ENCODE peak calls at places on chromosomes 5 and 9, in six cellular contexts. E is EL, I is GM20000, T is HEK293T, P is left lobe of liver, R is dermis blood vessel endothelial cell. S is an unnamed sample.

GRCh38 chr9:125495137-125496119 is 211.6 kb downstream of the MAPKAP1 start:
- DNase-seq in E (peak), T (no peak), P (no peak), I (peak), R (no peak), S (peak)

GRCh38 chr5:157857821-157858526 is 971 bp downstream of the CLINT1 start:
- DNase-seq in I (peak), E (peak), P (no peak), R (peak), T (no peak), S (peak)

GRCh38 chr5:78113689-78114088 is 180.8 kb downstream of the AP3B1 start:
- DNase-seq in I (peak), E (no peak), R (no peak), T (no peak), P (no peak), S (no peak)

GRCh38 chr5:33010851-33011250 is 299.7 kb downstream of the NPR3 start:
- DNase-seq in R (no peak), I (no peak), T (no peak), P (no peak), E (peak), S (no peak)

GRCh38 chr5:75720882-75721281 is 3.6 kb upstream of the POC5 start:
- DNase-seq in I (no peak), E (no peak), R (no peak), P (peak), T (no peak), S (peak)

GRCh38 chr5:147479949-147480348 is 29.9 kb downstream of the DPYSL3 start:
- DNase-seq in E (no peak), P (no peak), T (no peak), R (peak), I (no peak), S (peak)

GRCh38 chr9:75907329-75907728 is 16.9 kb downstream of the PCSK5 start:
- DNase-seq in R (no peak), T (no peak), I (no peak), E (no peak), P (peak), S (no peak)

GRCh38 chr5:55172051-55172899 is 702 bp downstream of the CDC20B start:
- DNase-seq in T (peak), R (peak), I (peak), P (peak), E (peak), S (peak)

GRCh38 chr5:165559645-165560044 is 2054.2 kb downstream of the MAT2B start:
- DNase-seq in I (no peak), R (no peak), P (no peak), E (no peak), T (no peak), S (no peak)

GRCh38 chr9:27292646-27293045 is 4.3 kb downstream of the EQTN start:
- DNase-seq in E (peak), T (no peak), I (no peak), R (no peak), P (no peak), S (no peak)

GRCh38 chr9:29394855-29395254 is 1821.6 kb upstream of the C9orf72 start:
- DNase-seq in I (no peak), E (no peak), P (no peak), R (no peak), T (no peak), S (no peak)

GRCh38 chr9:92735907-92736600 is 28.6 kb downstream of the BICD2 start:
- DNase-seq in E (no peak), P (no peak), T (no peak), I (no peak), R (peak), S (no peak)

GRCh38 chr5:83095163-83095972 is 18.0 kb downstream of the XRCC4 start:
- DNase-seq in I (no peak), E (no peak), R (no peak), P (no peak), T (no peak), S (no peak)

GRCh38 chr5:144575736-144576135 is 405.1 kb downstream of the KCTD16 start:
- DNase-seq in E (no peak), P (no peak), R (no peak), I (no peak), T (no peak), S (no peak)

GRCh38 chr5:163460562-163461176 is at the start of gene HMMR:
- DNase-seq in I (no peak), E (peak), T (peak), P (no peak), R (peak), S (no peak)

GRCh38 chr9:34446468-34446891 is 11.9 kb downstream of the FAM219A start:
- DNase-seq in E (peak), T (no peak), R (no peak), I (no peak), P (no peak), S (no peak)

GRCh38 chr9:129111762-129112151 is 542 bp downstream of the PTPA start:
- DNase-seq in I (peak), T (peak), E (peak), P (no peak), R (peak), S (no peak)

GRCh38 chr9:23447166-23447565 is 378.9 kb downstream of the ELAVL2 start:
- DNase-seq in I (no peak), R (no peak), T (no peak), P (no peak), E (no peak), S (no peak)

GRCh38 chr5:157602505-157602904 is 26.9 kb upstream of the ADAM19 start:
- DNase-seq in T (no peak), E (peak), R (peak), I (no peak), P (no peak), S (no peak)

GRCh38 chr9:82883436-82883835 is 179.5 kb downstream of the RASEF start:
- DNase-seq in T (no peak), I (no peak), E (no peak), R (no peak), P (no peak), S (no peak)

GRCh38 chr5:111296570-111296969 is 72.4 kb downstream of the CAMK4 start:
- DNase-seq in E (no peak), R (no peak), P (no peak), T (no peak), I (no peak), S (no peak)

GRCh38 chr9:124559871-124560270 is 52.7 kb upstream of the NR5A1 start:
- DNase-seq in E (peak), T (no peak), I (no peak), P (no peak), R (no peak), S (peak)

GRCh38 chr9:132247942-132248341 is 86.1 kb downstream of the NTNG2 start:
- DNase-seq in E (no peak), T (no peak), R (no peak), P (no peak), I (no peak), S (no peak)

GRCh38 chr9:127854169-127854833 is at the start of gene ENG:
- DNase-seq in R (peak), T (no peak), P (peak), E (peak), I (no peak), S (no peak)

GRCh38 chr5:81749562-81750307 is 1.2 kb downstream of the SSBP2 start:
- DNase-seq in E (peak), P (peak), R (peak), I (peak), T (peak), S (no peak)

GRCh38 chr9:72902268-72902667 is 50.6 kb downstream of the ALDH1A1 start:
- DNase-seq in I (no peak), T (no peak), P (no peak), E (no peak), R (no peak), S (no peak)

GRCh38 chr5:90055831-90056328 is 353.7 kb downstream of the CETN3 start:
- DNase-seq in P (no peak), T (no peak), E (peak), I (no peak), R (no peak), S (peak)

GRCh38 chr5:82164957-82165698 is 113.0 kb downstream of the RPS23 start:
- DNase-seq in R (peak), E (peak), P (no peak), T (peak), I (no peak), S (peak)

GRCh38 chr9:126532019-126532462 is 81.7 kb upstream of the LMX1B start:
- DNase-seq in R (no peak), P (no peak), E (no peak), T (no peak), I (no peak), S (no peak)

GRCh38 chr5:139911425-139912120 is 116.0 kb downstream of the PSD2 start:
- DNase-seq in T (no peak), R (no peak), P (peak), E (no peak), I (no peak), S (peak)

GRCh38 chr5:39224196-39224754 is 4.9 kb upstream of the FYB1 start:
- DNase-seq in R (no peak), P (no peak), T (no peak), I (no peak), E (no peak), S (peak)

GRCh38 chr5:50726475-50727148 is 60.2 kb downstream of the PARP8 start:
- DNase-seq in E (no peak), T (no peak), I (no peak), P (no peak), R (no peak), S (no peak)

GRCh38 chr5:91219141-91219802 is 163.8 kb downstream of the ARRDC3 start:
- DNase-seq in E (peak), R (no peak), I (no peak), T (no peak), P (no peak), S (peak)

GRCh38 chr9:70352356-70352755 is 62.1 kb downstream of the KLF9 start:
- DNase-seq in I (no peak), R (peak), P (no peak), E (peak), T (no peak), S (no peak)

GRCh38 chr5:142364251-142365145 is 39.7 kb upstream of the SPRY4 start:
- DNase-seq in P (peak), R (peak), T (no peak), E (no peak), I (no peak), S (peak)

GRCh38 chr9:7137040-7137439 is 379.3 kb downstream of the KDM4C start:
- DNase-seq in P (no peak), E (no peak), T (no peak), I (no peak), R (no peak), S (no peak)

GRCh38 chr9:133460405-133461175 is 812 bp downstream of the CACFD1 start:
- DNase-seq in I (peak), P (peak), E (no peak), R (peak), T (no peak), S (no peak)

GRCh38 chr5:61293051-61293450 is 39.0 kb upstream of the ZSWIM6 start:
- DNase-seq in T (no peak), E (no peak), I (no peak), P (peak), R (no peak), S (no peak)

S was measured in foreskin keratinocyte.